ENCODE peak calls at places on chromosome 12, in nine cellular contexts. O is WERI-Rb-1; I is HTR-8/SVneo; H is stimulated activated CD4-positive, alpha-beta T cell treated with anti-CD3 and anti-CD28 coated beads, Interleukin-15, amount 100 ng/mL, for 1 hour; Y is HS-5; E is hepatocyte; J is activated CD8-positive, alpha-beta T cell treated with anti-CD3 and anti-CD28 coated beads, Interleukin-2, amount 10 ng/mL, durations not matched to agents 7 days and 5 days; A is H4; X is T-helper 1 cell. D is an unnamed sample.

GRCh38 chr12:120258323-120258896 is 7.1 kb downstream of the PXN start:
- DNase-seq in O (no peak), I (no peak), H (no peak), Y (no peak), E (no peak), J (no peak), A (no peak), X (no peak), D (no peak)

GRCh38 chr12:100061814-100062213 is 77.1 kb upstream of the ANKS1B start:
- DNase-seq in O (no peak), I (no peak), H (no peak), Y (no peak), E (no peak), J (no peak), A (no peak), X (no peak), D (no peak)

GRCh38 chr12:25456474-25456873 is 96.6 kb downstream of the LMNTD1 start:
- DNase-seq in O (no peak), I (no peak), H (no peak), Y (no peak), E (no peak), J (no peak), A (no peak), X (no peak), D (no peak)

GRCh38 chr12:77584860-77585259 is 245.8 kb upstream of the NAV3 start:
- DNase-seq in O (peak), I (no peak), H (no peak), Y (no peak), E (no peak), J (no peak), A (no peak), X (no peak), D (no peak)

GRCh38 chr12:31896514-31897039 is 62.6 kb upstream of the RESF1 start:
- DNase-seq in O (no peak), I (no peak), H (peak), Y (no peak), E (peak), J (peak), A (peak), X (peak), D (peak)

GRCh38 chr12:92061061-92061460 is 84.6 kb downstream of the BTG1 start:
- DNase-seq in O (no peak), I (no peak), H (no peak), Y (no peak), E (no peak), J (no peak), A (no peak), X (no peak), D (no peak)

GRCh38 chr12:69910739-69911138 is 85.7 kb downstream of the MYRFL start:
- DNase-seq in O (no peak), I (no peak), H (no peak), Y (no peak), E (no peak), J (no peak), A (no peak), X (no peak), D (no peak)

GRCh38 chr12:54044425-54045093 is 9.1 kb upstream of the HOXC4 start:
- DNase-seq in O (no peak), I (no peak), H (no peak), Y (no peak), E (no peak), J (no peak), A (no peak), X (no peak), D (no peak)

GRCh38 chr12:121214855-121215745 is 5.2 kb downstream of the P2RX4 start:
- DNase-seq in O (no peak), I (peak), H (no peak), Y (peak), E (peak), J (no peak), A (peak), X (peak), D (no peak)

GRCh38 chr12:109927622-109928021 is 27.5 kb downstream of the TCHP start:
- DNase-seq in O (peak), I (peak), H (no peak), Y (no peak), E (peak), J (peak), A (peak), X (peak), D (no peak)

GRCh38 chr12:14893471-14894250 is 8.0 kb upstream of the MGP start:
- DNase-seq in O (no peak), I (no peak), H (no peak), Y (no peak), E (no peak), J (no peak), A (no peak), X (no peak), D (no peak)

GRCh38 chr12:122148657-122149056 is 25.4 kb downstream of the IL31 start:
- DNase-seq in O (no peak), I (no peak), H (no peak), Y (no peak), E (no peak), J (no peak), A (no peak), X (no peak), D (no peak)

GRCh38 chr12:10211101-10211974 is 1.3 kb upstream of the GABARAPL1 start:
- DNase-seq in O (no peak), I (no peak), H (no peak), Y (no peak), E (peak), J (no peak), A (peak), X (no peak), D (no peak)

GRCh38 chr12:117035287-117035686 is 63.9 kb downstream of the TESC start:
- DNase-seq in O (no peak), I (no peak), H (no peak), Y (no peak), E (no peak), J (no peak), A (no peak), X (no peak), D (no peak)

GRCh38 chr12:72271741-72272661 is at the start of gene TRHDE:
- DNase-seq in O (peak), I (no peak), H (no peak), Y (no peak), E (peak), J (no peak), A (peak), X (no peak), D (no peak)

GRCh38 chr12:75814856-75815754 is 216.5 kb downstream of the PHLDA1 start:
- DNase-seq in O (peak), I (no peak), H (no peak), Y (peak), E (peak), J (no peak), A (peak), X (no peak), D (no peak)

GRCh38 chr12:9793774-9794395 is 33.2 kb upstream of the CD69 start:
- DNase-seq in O (no peak), I (no peak), H (no peak), Y (no peak), E (no peak), J (no peak), A (no peak), X (peak), D (peak)

GRCh38 chr12:57738661-57739237 is at the start of gene AGAP2:
- DNase-seq in O (peak), I (peak), H (no peak), Y (no peak), E (no peak), J (no peak), A (no peak), X (no peak), D (no peak)

GRCh38 chr12:120069278-120069677 is 47.3 kb downstream of the RAB35 start:
- DNase-seq in O (no peak), I (no peak), H (no peak), Y (no peak), E (no peak), J (no peak), A (no peak), X (no peak), D (no peak)

GRCh38 chr12:110185626-110186025 is 61.5 kb downstream of the IFT81 start:
- DNase-seq in O (no peak), I (no peak), H (no peak), Y (no peak), E (no peak), J (no peak), A (no peak), X (no peak), D (no peak)